ENCODE peak calls at places on chromosomes 7 and 10, in seven cellular contexts. C, F, J, Y, N, Z and T are unnamed samples.
A peak's percentile ranks its signal among the peaks of the same experiment; 100 is the strongest.

GRCh38 chr7:28076421-28077163 is 104.0 kb downstream of the JAZF1 start:
- DNase-seq in Y (no peak), J (no peak), F (no peak), Z (no peak), N (no peak), C (no peak), T (no peak)

GRCh38 chr7:103075337-103075918 is 488 bp downstream of the ARMC10 start:
- DNase-seq in F (peak; percentile 38), Z (peak; percentile 54), N (peak; percentile 38), J (peak; percentile 53), Y (peak; percentile 33), C (peak; percentile 75), T (peak; percentile 77)

GRCh38 chr10:114649217-114649906 is 8.7 kb downstream of the ABLIM1 start:
- DNase-seq in F (no peak), N (no peak), C (no peak), Y (no peak), J (no peak), Z (no peak), T (no peak)

GRCh38 chr10:124671486-124672075 is 72.6 kb downstream of the FAM53B start:
- DNase-seq in Y (peak; percentile 52), N (peak; percentile 34), Z (no peak), C (peak; percentile 27), J (no peak), F (peak; percentile 75), T (peak; percentile 25)

GRCh38 chr7:27329917-27330316 is 87.3 kb downstream of the EVX1 start:
- DNase-seq in Y (peak; percentile 23), F (no peak), C (no peak), N (no peak), Z (no peak), J (no peak), T (peak; percentile 2)

GRCh38 chr10:124467165-124467564 is 5.5 kb downstream of the LHPP start:
- DNase-seq in Z (no peak), F (no peak), Y (no peak), J (no peak), N (no peak), C (no peak), T (no peak)

GRCh38 chr10:97428572-97428981 is 2.6 kb downstream of the PGAM1 start:
- DNase-seq in F (no peak), Y (peak; percentile 67), Z (peak; percentile 56), N (no peak), C (peak; percentile 51), J (no peak), T (peak; percentile 60)

GRCh38 chr7:88331322-88331721 is 24.6 kb upstream of the STEAP4 start:
- DNase-seq in N (no peak), F (no peak), Z (no peak), C (no peak), Y (no peak), J (no peak), T (no peak)

GRCh38 chr7:156580036-156580435 is 60.5 kb upstream of the RNF32 start:
- DNase-seq in Y (no peak), Z (no peak), F (no peak), J (no peak), N (no peak), C (no peak), T (no peak)